ENCODE peak calls at places on chromosomes 6 and 20, in ten cellular contexts. L is left ventricle myocardium inferior; P is CD8-positive, alpha-beta T cell; R is colonic mucosa; G is H1; K is right cardiac atrium; D is sigmoid colon; Z is cardiac muscle cell; J is transverse colon; V is prostate gland. C is an unnamed sample. For H3K4me1 and H3K27me3, the result is how much of the 10 kb centered on the place peaks cover.

GRCh38 chr6:124400600-124400999 is 561.6 kb upstream of the RNF217 start:
- DNase-seq in L (no peak), P (no peak), R (no peak), G (no peak), K (no peak), D (no peak), Z (no peak), J (no peak), V (no peak), C (no peak)

GRCh38 chr6:167827588-167828324 is 1.0 kb downstream of the AFDN start:
- DNase-seq in L (peak), P (no peak), R (peak), G (no peak), K (peak), D (peak), Z (peak), J (peak), V (peak), C (peak)

GRCh38 chr6:39929733-39930461 is 4.4 kb downstream of the MOCS1 start:
- DNase-seq in L (no peak), P (no peak), R (no peak), G (no peak), K (peak), D (no peak), Z (peak), J (no peak), V (no peak), C (no peak)

GRCh38 chr6:93350774-93351173 is 68.6 kb downstream of the EPHA7 start:
- DNase-seq in L (no peak), P (no peak), R (no peak), G (no peak), K (no peak), D (no peak), Z (no peak), J (no peak), V (no peak), C (no peak)

GRCh38 chr20:11676618-11677289 is 240.9 kb upstream of the BTBD3 start:
- DNase-seq in L (no peak), P (no peak), R (peak), G (no peak), K (no peak), D (no peak), Z (peak), J (peak), V (no peak), C (peak)

GRCh38 chr20:63472159-63472811 is at the start of gene KCNQ2:
- DNase-seq in L (no peak), P (no peak), R (no peak), G (no peak), K (no peak), D (no peak), Z (no peak), J (no peak), V (no peak), C (peak)

GRCh38 chr6:120764312-120764711 is 570.0 kb downstream of the TBC1D32 start:
- DNase-seq in L (no peak), P (no peak), R (no peak), G (no peak), K (no peak), D (no peak), Z (no peak), J (no peak), V (no peak), C (no peak)

GRCh38 chr20:2767768-2768631 is 32.4 kb downstream of the CPXM1 start:
- DNase-seq in L (peak), P (no peak), R (no peak), G (no peak), K (peak), D (no peak), Z (peak), J (no peak), V (peak), C (no peak)

GRCh38 chr6:116975600-116975999 is 98.6 kb downstream of the RFX6 start:
- DNase-seq in L (no peak), P (no peak), R (no peak), G (no peak), K (no peak), D (no peak), Z (no peak), J (no peak), V (no peak), C (no peak)

GRCh38 chr20:17896247-17896723 is 72.3 kb downstream of the SNX5 start:
- DNase-seq in L (no peak), P (no peak), R (no peak), G (no peak), K (no peak), D (peak), Z (peak), J (no peak), V (no peak), C (no peak)

GRCh38 chr6:33380272-33380981 is 11.2 kb upstream of the KIFC1 start:
- DNase-seq in L (no peak), P (no peak), R (no peak), G (no peak), K (no peak), D (no peak), Z (no peak), J (no peak), V (no peak), C (no peak)

GRCh38 chr6:170225852-170226417 is 64.9 kb downstream of the DLL1 start:
- DNase-seq in L (no peak), P (no peak), R (no peak), G (no peak), K (peak), D (peak), Z (no peak), J (no peak), V (peak), C (peak)

GRCh38 chr6:41379314-41379713 is 43.9 kb downstream of the NCR2 start:
- DNase-seq in L (no peak), P (no peak), R (no peak), G (no peak), K (no peak), D (no peak), Z (no peak), J (no peak), V (no peak), C (no peak)

GRCh38 chr6:44333942-44334341 is 8.5 kb upstream of the SPATS1 start:
- DNase-seq in L (no peak), P (no peak), R (no peak), G (no peak), K (no peak), D (no peak), Z (no peak), J (no peak), V (no peak), C (no peak)

GRCh38 chr6:144722214-144722737 is 437.1 kb downstream of the UTRN start:
- DNase-seq in L (no peak), P (no peak), R (no peak), G (no peak), K (no peak), D (no peak), Z (peak), J (no peak), V (no peak), C (no peak)

GRCh38 chr6:165821754-165822153 is 158.7 kb upstream of the PDE10A start:
- DNase-seq in L (no peak), P (no peak), R (no peak), G (no peak), K (no peak), D (no peak), Z (no peak), J (no peak), V (no peak), C (no peak)

GRCh38 chr6:89242574-89243330 is 25.6 kb upstream of the GABRR1 start:
- DNase-seq in L (no peak), P (no peak), R (no peak), G (peak), K (no peak), D (no peak), Z (peak), J (peak), V (peak), C (no peak)

GRCh38 chr6:31615748-31616147 is 714 bp downstream of the AIF1 start:
- DNase-seq in L (no peak), P (peak), R (no peak), G (no peak), K (no peak), D (no peak), Z (no peak), J (no peak), V (no peak), C (no peak)

GRCh38 chr6:3835055-3835731 is 14.0 kb upstream of the FAM50B start:
- DNase-seq in L (no peak), P (no peak), R (peak), G (no peak), K (peak), D (peak), Z (peak), J (peak), V (no peak), C (peak)

GRCh38 chr6:168319279-168320051 is at the start of gene DACT2:
- DNase-seq in L (peak), P (no peak), R (no peak), G (no peak), K (peak), D (no peak), Z (peak), J (no peak), V (peak), C (peak)

GRCh38 chr6:156994215-156995076 is 217.3 kb downstream of the ARID1B start:
- DNase-seq in L (peak), P (no peak), R (peak), G (no peak), K (no peak), D (no peak), Z (no peak), J (no peak), V (peak), C (no peak)

GRCh38 chr20:16308754-16309153 is 264.5 kb downstream of the KIF16B start:
- DNase-seq in L (no peak), P (no peak), R (no peak), G (no peak), K (no peak), D (no peak), Z (peak), J (no peak), V (no peak), C (no peak)

GRCh38 chr20:13336308-13337089 is 115.4 kb downstream of the ISM1 start:
- DNase-seq in L (no peak), P (no peak), R (no peak), G (no peak), K (no peak), D (no peak), Z (no peak), J (no peak), V (no peak), C (peak)

GRCh38 chr6:144286503-144287393 is 1.6 kb downstream of the UTRN start:
- DNase-seq in L (peak), P (no peak), R (peak), G (no peak), K (peak), D (peak), Z (peak), J (peak), V (peak), C (peak)

DNA sequence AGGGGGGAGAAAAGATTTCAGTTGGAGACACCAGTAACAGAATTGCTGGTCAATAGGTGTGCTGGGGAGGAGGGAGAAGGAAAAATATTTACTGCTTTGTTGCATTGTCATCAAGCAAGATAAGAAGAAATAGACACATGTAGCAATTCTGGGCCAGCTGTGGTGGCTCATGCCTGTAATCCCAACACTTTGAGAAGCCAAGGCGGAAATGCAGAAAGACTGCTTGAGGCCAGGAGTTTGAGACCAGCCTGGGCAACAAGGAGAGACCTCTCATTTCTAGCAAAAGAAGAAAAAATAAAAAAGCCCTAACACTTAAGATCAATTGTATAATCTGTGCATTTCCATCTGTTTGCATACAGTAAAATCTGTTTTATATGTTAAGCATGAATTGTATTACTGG is 126.6 kb downstream of the ZFP64 start:
- DNase-seq in L (no peak), P (no peak), R (no peak), G (no peak), K (no peak), D (no peak), Z (no peak), J (no peak), V (no peak), C (no peak)
- H3K4me1 ChIP-seq in L (under half), P (under half), R (under half), G (under half), K (under half), D (under half), Z (under half), J (under half), V (under half), C (under half)

GRCh38 chr6:158870418-158870957 is 51.3 kb upstream of the EZR start:
- DNase-seq in L (no peak), P (no peak), R (no peak), G (no peak), K (peak), D (no peak), Z (no peak), J (no peak), V (no peak), C (no peak)
- H3K4me3 ChIP-seq in L (peak), P (peak), R (peak), G (peak), K (no peak), D (peak), Z (no peak), J (no peak), V (peak), C (peak)

DNA sequence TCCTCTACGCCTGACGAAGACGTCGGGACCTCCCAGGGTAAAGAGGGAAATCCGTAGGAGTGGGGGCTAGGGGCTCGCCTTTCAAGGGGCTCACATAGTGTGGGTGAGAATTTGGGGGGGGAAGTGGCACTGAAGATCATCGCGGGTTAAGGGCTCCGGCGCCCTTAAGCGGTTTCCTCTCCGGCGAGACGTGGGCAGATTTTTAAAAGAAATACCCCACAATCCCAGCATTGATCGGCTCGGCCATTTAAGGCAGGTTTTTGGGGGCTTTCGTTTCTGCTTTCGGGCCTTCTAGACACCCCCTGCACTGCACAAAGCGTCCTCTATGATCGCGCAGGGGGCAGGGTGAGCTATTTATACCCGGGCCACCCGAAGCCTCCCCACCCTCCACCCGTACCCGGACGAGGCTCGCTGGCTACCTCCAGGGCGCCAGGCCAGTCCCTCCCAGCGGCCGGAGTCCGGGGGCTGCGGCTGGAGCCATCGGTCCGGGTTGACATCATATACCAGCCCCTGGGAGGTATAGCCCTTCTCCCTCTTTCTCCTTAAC is 1.2 kb downstream of the NKX2-2 start:
- DNase-seq in L (no peak), P (no peak), R (no peak), G (no peak), K (no peak), D (no peak), Z (no peak), J (no peak), V (no peak), C (no peak)
- H3K27me3 ChIP-seq in L (half or more), P (half or more), R (half or more), G (half or more), K (under half), D (half or more), Z (half or more), J (half or more), V (half or more), C (under half)

DNA sequence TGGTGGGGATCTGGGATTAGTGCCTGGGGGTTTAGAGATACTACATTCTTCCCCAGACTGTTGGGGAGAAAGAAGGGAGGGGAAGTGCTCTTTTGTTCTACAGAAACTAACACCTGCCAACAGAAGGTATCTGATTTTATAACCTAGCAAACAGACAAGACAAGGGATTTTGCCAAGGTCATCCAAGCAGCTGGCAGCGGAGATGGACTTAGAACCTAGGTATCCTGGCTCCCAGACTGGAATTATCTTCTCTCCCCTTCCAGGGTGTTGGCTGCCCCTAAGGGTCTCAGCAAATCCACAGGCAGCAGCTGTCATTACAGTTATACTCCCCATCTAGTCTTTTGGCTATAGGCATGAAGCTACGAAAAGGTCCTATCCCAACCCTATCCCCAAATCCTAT is 8.4 kb downstream of the SDC4 start:
- DNase-seq in L (no peak), P (no peak), R (no peak), G (no peak), K (no peak), D (no peak), Z (no peak), J (no peak), V (no peak), C (no peak)
- H3K4me1 ChIP-seq in L (half or more), P (under half), R (half or more), G (under half), K (under half), D (under half), Z (half or more), J (half or more), V (under half), C (half or more)

DNA sequence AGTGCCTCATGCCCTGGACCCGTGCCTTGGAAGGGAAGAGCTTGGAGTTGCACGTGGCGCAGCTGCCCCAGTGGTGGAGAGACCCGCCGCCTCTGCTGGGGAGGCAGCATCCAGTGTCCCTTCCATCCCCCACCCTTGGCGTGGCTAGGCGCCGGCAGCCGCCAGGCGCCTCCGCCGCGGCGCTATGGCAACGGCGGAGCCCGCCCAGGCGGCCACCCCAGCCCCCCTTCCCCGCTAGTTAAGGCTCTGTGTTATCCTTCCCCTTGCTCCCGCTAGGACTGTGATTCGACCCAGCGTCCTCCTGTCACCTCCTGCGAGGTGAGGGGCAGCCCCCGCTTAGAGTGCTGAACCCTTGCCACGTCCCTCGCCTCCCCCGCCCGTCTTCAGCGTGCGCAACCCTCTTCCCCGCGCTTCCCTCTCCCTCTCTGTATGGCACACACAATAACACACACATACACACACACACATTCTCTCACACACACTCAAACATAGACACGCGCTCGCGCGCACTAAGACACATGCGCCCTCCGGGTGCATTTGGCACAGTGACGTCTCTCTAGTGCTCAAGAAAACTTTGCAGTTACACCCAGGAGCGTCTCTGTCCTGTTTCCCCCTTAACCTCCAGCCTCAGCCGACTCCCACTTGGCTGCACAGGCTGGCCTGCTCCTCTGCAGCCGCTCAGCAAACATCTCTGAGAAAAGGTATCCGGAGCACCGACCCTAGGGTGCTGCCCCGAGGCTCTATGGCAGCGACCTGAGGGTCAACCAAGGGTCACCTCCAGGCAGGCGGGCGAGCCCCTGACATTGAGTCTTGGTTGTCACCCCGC is 8.5 kb downstream of the GRIK2 start:
- DNase-seq in L (no peak), P (no peak), R (no peak), G (no peak), K (peak), D (no peak), Z (peak), J (no peak), V (no peak), C (no peak)
- H3K4me3 ChIP-seq in L (peak), P (no peak), R (no peak), G (peak), K (peak), D (no peak), Z (peak), J (no peak), V (no peak), C (no peak)